ENCODE peak calls at places on chromosome 10, in six cellular contexts. P is dermis microvascular lymphatic vessel endothelial cell; Y is astrocyte of the spinal cord; J is activated effector memory CD4-positive, alpha-beta T cell treated with Interleukin-2 at 50 U/mL for 16 hours; O is stimulated activated CD8-positive, alpha-beta memory T cell treated with anti-CD3 and anti-CD28 coated beads, Interleukin-4, amount 100 ng/mL, for 4 hours; E is T follicular helper cell. I is an unnamed sample.

GRCh38 chr10:97000487-97001182 is 168.5 kb downstream of the LCOR start:
- DNase-seq in P (no peak), Y (no peak), J (no peak), O (no peak), E (no peak), I (no peak)

GRCh38 chr10:119370972-119371703 is 163.8 kb downstream of the GRK5 start:
- DNase-seq in P (peak; percentile 90), Y (peak; percentile 90), J (no peak), O (no peak), E (no peak), I (peak; percentile 77)

GRCh38 chr10:102673961-102674511 is 29.8 kb downstream of the TRIM8 start:
- DNase-seq in P (no peak), Y (peak; percentile 76), J (peak; percentile 59), O (no peak), E (peak; percentile 80), I (peak; percentile 76)

GRCh38 chr10:19480296-19480695 is 335.9 kb upstream of the PLXDC2 start:
- DNase-seq in P (no peak), Y (no peak), J (no peak), O (no peak), E (no peak), I (no peak)

GRCh38 chr10:75672272-75672671 is 240.8 kb downstream of the LRMDA start:
- DNase-seq in P (no peak), Y (no peak), J (no peak), O (no peak), E (no peak), I (no peak)

GRCh38 chr10:74558403-74558802 is 268.0 kb upstream of the KAT6B start:
- DNase-seq in P (no peak), Y (peak; percentile 20), J (no peak), O (no peak), E (no peak), I (no peak)

GRCh38 chr10:43781480-43782361 is 133.0 kb upstream of the ZNF32 start:
- DNase-seq in P (no peak), Y (no peak), J (no peak), O (no peak), E (no peak), I (peak; percentile 3)

GRCh38 chr10:14822879-14823755 is 14.7 kb downstream of the CDNF start:
- DNase-seq in P (peak; percentile 60), Y (peak; percentile 50), J (no peak), O (no peak), E (peak; percentile 10), I (peak; percentile 39)

GRCh38 chr10:60003709-60004191 is 97.4 kb upstream of the CCDC6 start:
- DNase-seq in P (no peak), Y (no peak), J (no peak), O (no peak), E (no peak), I (no peak)

GRCh38 chr10:69389827-69390490 is 26.8 kb downstream of the TACR2 start:
- DNase-seq in P (no peak), Y (peak; percentile 46), J (no peak), O (no peak), E (no peak), I (no peak)

I was measured in HFFc6.